ENCODE peak calls at places on chromosome 22, in seven cellular contexts. Q is stromal cell of bone marrow, H is NCI-H446, D is foreskin fibroblast, P is AG08396, M is activated T-cell treated with anti-CD3 and anti-CD28 coated beads for 24 hours, G is left cardiac atrium. C is an unnamed sample.

GRCh38 chr22:26922804-26923203 is 265.4 kb downstream of the MIAT start:
- DNase-seq in G (no peak), P (no peak), H (no peak), D (no peak), Q (no peak), M (no peak), C (peak; percentile 63)

GRCh38 chr22:49004484-49005399 is 822.9 kb downstream of the BRD1 start:
- DNase-seq in P (no peak), Q (no peak), M (no peak), H (no peak), D (no peak), G (no peak), C (no peak)

GRCh38 chr22:38866399-38867123 is 5.5 kb downstream of the CBX6 start:
- DNase-seq in M (no peak), P (no peak), H (no peak), D (no peak), G (no peak), Q (no peak), C (peak; percentile 51)

GRCh38 chr22:30636226-30637077 is 871 bp downstream of the SLC35E4 start:
- DNase-seq in H (peak; percentile 35), P (peak; percentile 41), D (peak; percentile 22), Q (no peak), M (no peak), G (peak; percentile 37), C (no peak)

GRCh38 chr22:39625554-39626537 is 55.3 kb downstream of the CACNA1I start:
- DNase-seq in M (no peak), G (no peak), Q (no peak), D (no peak), H (no peak), P (no peak), C (no peak)

GRCh38 chr22:50504245-50505211 is 3.0 kb downstream of the LMF2 start:
- DNase-seq in Q (no peak), D (no peak), H (no peak), P (no peak), M (no peak), G (no peak), C (peak; percentile 9)

GRCh38 chr22:16866167-16866566 is 41.0 kb upstream of the XKR3 start:
- DNase-seq in P (no peak), D (no peak), M (no peak), G (no peak), Q (peak; percentile 20), H (no peak), C (no peak)

GRCh38 chr22:30114356-30114755 is 34.1 kb downstream of the HORMAD2 start:
- DNase-seq in D (no peak), H (no peak), P (no peak), G (no peak), Q (no peak), M (no peak), C (no peak)

GRCh38 chr22:24106385-24107381 is 74.6 kb upstream of the SUSD2 start:
- DNase-seq in Q (no peak), M (no peak), G (no peak), D (no peak), H (no peak), P (no peak), C (no peak)

GRCh38 chr22:20562607-20563463 is 55.4 kb downstream of the MED15 start:
- DNase-seq in D (no peak), Q (no peak), P (no peak), H (no peak), G (no peak), M (no peak), C (no peak)

GRCh38 chr22:19727310-19728150 is 4.2 kb downstream of the GP1BB start:
- DNase-seq in H (no peak), M (no peak), P (no peak), D (no peak), Q (no peak), G (no peak), C (no peak)

GRCh38 chr22:45639747-45640102 is 31.9 kb upstream of the ATXN10 start:
- DNase-seq in Q (no peak), H (no peak), M (no peak), D (no peak), P (no peak), G (no peak), C (no peak)

GRCh38 chr22:46317646-46318045 is 17.9 kb upstream of the TRMU start:
- DNase-seq in D (no peak), G (peak; percentile 7), M (no peak), P (no peak), Q (no peak), H (no peak), C (no peak)